ENCODE peak calls at places on chromosomes 2 and 18, in six cellular contexts. M, D, W, Q, V and L are unnamed samples.

GRCh38 chr2:30710016-30710415 is 97.2 kb downstream of the CAPN13 start:
- DNase-seq in M (no peak), D (no peak), W (no peak), Q (no peak), V (no peak), L (no peak)

GRCh38 chr2:124112966-124113365 is 87.9 kb downstream of the CNTNAP5 start:
- DNase-seq in M (no peak), D (peak; percentile 72), W (no peak), Q (no peak), V (no peak), L (no peak)

GRCh38 chr18:63828120-63828519 is 52.9 kb downstream of the SERPINB7 start:
- DNase-seq in M (no peak), D (no peak), W (no peak), Q (no peak), V (no peak), L (no peak)

GRCh38 chr2:33588246-33588645 is 10.9 kb downstream of the FAM98A start:
- DNase-seq in M (no peak), D (no peak), W (no peak), Q (no peak), V (no peak), L (no peak)

GRCh38 chr2:157359628-157360027 is 34.0 kb upstream of the ERMN start:
- DNase-seq in M (no peak), D (no peak), W (no peak), Q (no peak), V (no peak), L (no peak)

GRCh38 chr18:49794740-49795139 is 18.6 kb downstream of the ACAA2 start:
- DNase-seq in M (no peak), D (no peak), W (no peak), Q (no peak), V (no peak), L (no peak)

GRCh38 chr2:74571058-74571457 is 16.5 kb downstream of the DOK1 start:
- DNase-seq in M (no peak), D (no peak), W (no peak), Q (no peak), V (no peak), L (peak; percentile 80)

GRCh38 chr2:232441147-232441651 is 14.8 kb upstream of the ALPI start:
- DNase-seq in M (no peak), D (no peak), W (peak; percentile 36), Q (no peak), V (no peak), L (no peak)

GRCh38 chr2:48568551-48568950 is 38.6 kb downstream of the STON1 start:
- DNase-seq in M (no peak), D (no peak), W (no peak), Q (no peak), V (no peak), L (no peak)

GRCh38 chr2:226915846-226916360 is 80.0 kb downstream of the RHBDD1 start:
- DNase-seq in M (no peak), D (peak; percentile 83), W (no peak), Q (no peak), V (no peak), L (no peak)

GRCh38 chr2:19358242-19359020 is at the start of gene OSR1:
- DNase-seq in M (no peak), D (peak; percentile 37), W (peak; percentile 79), Q (peak; percentile 57), V (no peak), L (no peak)

GRCh38 chr2:161427413-161428239 is 11.5 kb downstream of the TBR1 start:
- DNase-seq in M (no peak), D (no peak), W (no peak), Q (no peak), V (no peak), L (no peak)

GRCh38 chr18:2102022-2102421 is 469.3 kb downstream of the METTL4 start:
- DNase-seq in M (no peak), D (no peak), W (no peak), Q (no peak), V (no peak), L (no peak)

GRCh38 chr2:141557329-141558098 is 573.3 kb downstream of the LRP1B start:
- DNase-seq in M (no peak), D (peak; percentile 89), W (no peak), Q (no peak), V (peak; percentile 51), L (no peak)

GRCh38 chr2:96734899-96735585 is 4.8 kb downstream of the LMAN2L start:
- DNase-seq in M (no peak), D (no peak), W (no peak), Q (no peak), V (no peak), L (no peak)

GRCh38 chr2:176085861-176086771 is 2.4 kb upstream of the EVX2 start:
- DNase-seq in M (no peak), D (peak; percentile 50), W (peak; percentile 51), Q (peak; percentile 73), V (no peak), L (no peak)

GRCh38 chr18:9649164-9649540 is 34.8 kb upstream of the PPP4R1 start:
- DNase-seq in M (no peak), D (no peak), W (no peak), Q (no peak), V (no peak), L (no peak)

GRCh38 chr2:233353101-233353768 is 1.1 kb upstream of the DGKD start:
- DNase-seq in M (no peak), D (no peak), W (peak; percentile 53), Q (no peak), V (no peak), L (no peak)

GRCh38 chr2:28995765-28996164 is 14.7 kb downstream of the TOGARAM2 start:
- DNase-seq in M (no peak), D (no peak), W (no peak), Q (no peak), V (no peak), L (no peak)

GRCh38 chr18:73136134-73136533 is 268.3 kb upstream of the NETO1 start:
- DNase-seq in M (no peak), D (peak; percentile 29), W (no peak), Q (no peak), V (no peak), L (no peak)

GRCh38 chr2:175890636-175891242 is 111.3 kb downstream of the LNPK start:
- DNase-seq in M (no peak), D (no peak), W (no peak), Q (no peak), V (no peak), L (no peak)

GRCh38 chr18:14947482-14948162 is 199.7 kb downstream of the ANKRD30B start:
- DNase-seq in M (no peak), D (no peak), W (no peak), Q (no peak), V (no peak), L (no peak)

GRCh38 chr2:234847639-234848038 is 104.2 kb upstream of the SH3BP4 start:
- DNase-seq in M (no peak), D (no peak), W (no peak), Q (no peak), V (no peak), L (no peak)

GRCh38 chr2:8630676-8631464 is 51.0 kb upstream of the ID2 start:
- DNase-seq in M (no peak), D (no peak), W (no peak), Q (no peak), V (no peak), L (no peak)

GRCh38 chr2:101546376-101547058 is 71.6 kb upstream of the RFX8 start:
- DNase-seq in M (no peak), D (peak; percentile 75), W (no peak), Q (no peak), V (no peak), L (no peak)

GRCh38 chr18:47677952-47678351 is 252.5 kb downstream of the SMAD2 start:
- DNase-seq in M (peak; percentile 38), D (no peak), W (no peak), Q (no peak), V (no peak), L (peak; percentile 12)

GRCh38 chr2:240105982-240106381 is 30.1 kb downstream of the COPS9 start:
- DNase-seq in M (no peak), D (no peak), W (peak; percentile 30), Q (no peak), V (no peak), L (no peak)

GRCh38 chr18:24108621-24109020 is 30.2 kb upstream of the CABYR start:
- DNase-seq in M (no peak), D (peak; percentile 2), W (no peak), Q (no peak), V (no peak), L (no peak)

GRCh38 chr2:240887631-240888030 is 8.3 kb downstream of the MAB21L4 start:
- DNase-seq in M (no peak), D (no peak), W (no peak), Q (no peak), V (no peak), L (no peak)

GRCh38 chr2:40218679-40219078 is 233.2 kb downstream of the SLC8A1 start:
- DNase-seq in M (peak; percentile 5), D (peak; percentile 75), W (peak; percentile 83), Q (no peak), V (no peak), L (no peak)

GRCh38 chr2:174004900-174005605 is 39.9 kb upstream of the SP3 start:
- DNase-seq in M (no peak), D (peak; percentile 60), W (peak; percentile 61), Q (no peak), V (no peak), L (no peak)